ENCODE peak calls at places on chromosomes 2 and 18, in six cellular contexts. One of them, this sample, is unnamed.
A peak's percentile ranks its signal among the peaks of the same experiment; 100 is the strongest.

GRCh38 chr2:137091704-137092103 is 326.4 kb downstream of the THSD7B start:
- DNase-seq in GM12865: no peak
- DNase-seq in heart right ventricle: no peak
- DNase-seq in bronchial epithelial cell: no peak
- DNase-seq in cardiac fibroblast: peak; percentile 43
- DNase-seq in kidney epithelial cell: no peak
- DNase-seq in this sample: no peak

GRCh38 chr18:69736731-69737130 is 210.9 kb downstream of the CD226 start:
- DNase-seq in cardiac fibroblast: no peak
- DNase-seq in GM12865: no peak
- DNase-seq in kidney epithelial cell: no peak
- DNase-seq in heart right ventricle: no peak
- DNase-seq in bronchial epithelial cell: no peak
- DNase-seq in this sample: no peak

GRCh38 chr2:229087843-229088520 is 183.1 kb downstream of the PID1 start:
- DNase-seq in bronchial epithelial cell: peak; percentile 4
- DNase-seq in heart right ventricle: no peak
- DNase-seq in cardiac fibroblast: peak; percentile 32
- DNase-seq in GM12865: no peak
- DNase-seq in kidney epithelial cell: no peak
- DNase-seq in this sample: no peak

GRCh38 chr2:165893556-165893955 is 60.0 kb downstream of the TTC21B start:
- DNase-seq in bronchial epithelial cell: no peak
- DNase-seq in kidney epithelial cell: no peak
- DNase-seq in GM12865: no peak
- DNase-seq in heart right ventricle: no peak
- DNase-seq in cardiac fibroblast: no peak
- DNase-seq in this sample: no peak

GRCh38 chr2:77513191-77513590 is 9.0 kb downstream of the LRRTM4 start:
- DNase-seq in heart right ventricle: no peak
- DNase-seq in bronchial epithelial cell: no peak
- DNase-seq in cardiac fibroblast: no peak
- DNase-seq in GM12865: no peak
- DNase-seq in kidney epithelial cell: no peak
- DNase-seq in this sample: no peak

GRCh38 chr18:48227206-48227605 is 182.0 kb downstream of the ZBTB7C start:
- DNase-seq in kidney epithelial cell: no peak
- DNase-seq in heart right ventricle: no peak
- DNase-seq in cardiac fibroblast: peak; percentile 11
- DNase-seq in bronchial epithelial cell: peak; percentile 73
- DNase-seq in GM12865: no peak
- DNase-seq in this sample: no peak

GRCh38 chr2:38603402-38604265 is 906 bp upstream of the HNRNPLL start:
- DNase-seq in heart right ventricle: peak; percentile 82
- DNase-seq in kidney epithelial cell: no peak
- DNase-seq in GM12865: peak; percentile 92
- DNase-seq in bronchial epithelial cell: peak; percentile 67
- DNase-seq in cardiac fibroblast: peak; percentile 85
- DNase-seq in this sample: peak; percentile 85

GRCh38 chr2:70132244-70133126 is 45.2 kb downstream of the PCBP1 start:
- DNase-seq in kidney epithelial cell: no peak
- DNase-seq in heart right ventricle: peak; percentile 54
- DNase-seq in bronchial epithelial cell: peak; percentile 61
- DNase-seq in cardiac fibroblast: peak; percentile 75
- DNase-seq in GM12865: peak; percentile 90
- DNase-seq in this sample: peak; percentile 77

GRCh38 chr2:120175000-120175581 is 48.1 kb downstream of the TMEM185B start:
- DNase-seq in cardiac fibroblast: peak; percentile 85
- DNase-seq in kidney epithelial cell: peak; percentile 9
- DNase-seq in GM12865: peak; percentile 70
- DNase-seq in heart right ventricle: no peak
- DNase-seq in bronchial epithelial cell: peak; percentile 65
- DNase-seq in this sample: no peak

GRCh38 chr2:176378323-176378722 is 109.1 kb downstream of the MTX2 start:
- DNase-seq in cardiac fibroblast: no peak
- DNase-seq in kidney epithelial cell: no peak
- DNase-seq in heart right ventricle: no peak
- DNase-seq in GM12865: no peak
- DNase-seq in bronchial epithelial cell: no peak
- DNase-seq in this sample: no peak

GRCh38 chr2:55416826-55417568 is 2.7 kb downstream of the CCDC88A start:
- DNase-seq in GM12865: no peak
- DNase-seq in bronchial epithelial cell: no peak
- DNase-seq in cardiac fibroblast: no peak
- DNase-seq in heart right ventricle: no peak
- DNase-seq in kidney epithelial cell: no peak
- DNase-seq in this sample: no peak

GRCh38 chr2:146124741-146125140 is 1604.8 kb upstream of the ZEB2 start:
- DNase-seq in cardiac fibroblast: peak; percentile 61
- DNase-seq in kidney epithelial cell: no peak
- DNase-seq in heart right ventricle: no peak
- DNase-seq in GM12865: no peak
- DNase-seq in bronchial epithelial cell: peak; percentile 76
- DNase-seq in this sample: no peak

GRCh38 chr2:190127651-190128050 is 65.1 kb upstream of the MSTN start:
- DNase-seq in GM12865: no peak
- DNase-seq in bronchial epithelial cell: no peak
- DNase-seq in heart right ventricle: no peak
- DNase-seq in kidney epithelial cell: no peak
- DNase-seq in cardiac fibroblast: no peak
- DNase-seq in this sample: no peak

GRCh38 chr2:53874401-53874950 is 14.7 kb upstream of the GPR75 start:
- DNase-seq in cardiac fibroblast: no peak
- DNase-seq in GM12865: no peak
- DNase-seq in bronchial epithelial cell: no peak
- DNase-seq in kidney epithelial cell: no peak
- DNase-seq in heart right ventricle: no peak
- DNase-seq in this sample: no peak

DNA sequence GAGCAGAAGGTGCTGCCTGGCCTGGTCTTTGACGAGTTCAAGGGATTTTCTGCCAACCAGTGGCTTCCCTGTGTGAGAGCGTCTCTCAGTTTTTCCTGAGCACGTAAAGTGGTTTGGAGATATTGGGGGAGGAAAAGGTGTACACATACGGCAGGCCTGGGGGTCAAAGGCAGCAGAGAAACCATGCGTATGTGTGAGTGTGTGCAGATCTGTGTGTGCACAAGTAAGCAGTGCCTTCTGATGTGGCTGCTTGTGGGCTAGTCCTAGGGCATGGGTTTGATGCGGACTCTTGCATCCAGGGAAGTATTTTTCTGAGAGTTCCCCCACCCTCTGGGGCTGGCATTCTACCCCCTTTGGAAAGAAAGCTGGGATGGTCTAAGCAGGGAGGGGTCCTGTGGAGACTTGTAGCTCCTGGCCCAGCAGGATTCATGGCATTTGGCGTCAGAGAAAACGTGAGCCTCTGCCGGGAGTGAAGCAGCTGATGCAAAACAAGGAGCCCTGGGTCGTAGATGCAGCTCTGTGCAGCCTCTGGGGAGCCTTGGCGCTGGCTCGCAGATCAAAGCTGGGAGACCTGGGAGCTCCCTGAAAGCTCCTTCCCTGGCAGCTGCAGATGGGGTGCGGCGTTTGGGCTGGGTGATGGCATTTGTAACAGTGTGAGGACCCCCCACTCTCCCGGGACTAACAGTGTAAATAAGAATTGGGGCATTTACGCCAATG is 148.2 kb downstream of the KLHL29 start:
- DNase-seq in heart right ventricle: no peak
- DNase-seq in kidney epithelial cell: no peak
- DNase-seq in cardiac fibroblast: no peak
- DNase-seq in GM12865: no peak
- DNase-seq in bronchial epithelial cell: no peak
- DNase-seq in this sample: no peak
- H3K4me3 ChIP-seq in heart right ventricle: no peak overlapping the region
- H3K4me3 ChIP-seq in kidney epithelial cell: no peak overlapping the region
- H3K4me3 ChIP-seq in cardiac fibroblast: no peak overlapping the region
- H3K4me3 ChIP-seq in GM12865: no peak overlapping the region
- H3K4me3 ChIP-seq in bronchial epithelial cell: no peak overlapping the region
- H3K4me3 ChIP-seq in this sample: no peak overlapping the region

GRCh38 chr2:73130790-73131189 is 18.0 kb upstream of the RAB11FIP5 start:
- DNase-seq in heart right ventricle: no peak
- DNase-seq in cardiac fibroblast: no peak
- DNase-seq in bronchial epithelial cell: no peak
- DNase-seq in kidney epithelial cell: no peak
- DNase-seq in GM12865: no peak
- DNase-seq in this sample: no peak

GRCh38 chr2:73133566-73134227 is 20.9 kb upstream of the RAB11FIP5 start:
- DNase-seq in bronchial epithelial cell: no peak
- DNase-seq in cardiac fibroblast: peak; percentile 7
- DNase-seq in kidney epithelial cell: no peak
- DNase-seq in GM12865: no peak
- DNase-seq in heart right ventricle: no peak
- DNase-seq in this sample: no peak

GRCh38 chr2:73134471-73134870 is 21.7 kb upstream of the RAB11FIP5 start:
- DNase-seq in bronchial epithelial cell: no peak
- DNase-seq in cardiac fibroblast: peak; percentile 28
- DNase-seq in kidney epithelial cell: no peak
- DNase-seq in heart right ventricle: no peak
- DNase-seq in GM12865: no peak
- DNase-seq in this sample: no peak

GRCh38 chr2:73131807-73132206 is 19.1 kb upstream of the RAB11FIP5 start:
- DNase-seq in GM12865: no peak
- DNase-seq in heart right ventricle: no peak
- DNase-seq in kidney epithelial cell: no peak
- DNase-seq in bronchial epithelial cell: no peak
- DNase-seq in cardiac fibroblast: no peak
- DNase-seq in this sample: no peak

GRCh38 chr2:73128841-73129535 is 16.2 kb upstream of the RAB11FIP5 start:
- DNase-seq in heart right ventricle: no peak
- DNase-seq in bronchial epithelial cell: no peak
- DNase-seq in GM12865: no peak
- DNase-seq in cardiac fibroblast: no peak
- DNase-seq in kidney epithelial cell: no peak
- DNase-seq in this sample: no peak
- TF ChIP-seq CTCF in heart right ventricle: no peak
- TF ChIP-seq CTCF in bronchial epithelial cell: no peak
- TF ChIP-seq CTCF in GM12865: no peak
- TF ChIP-seq CTCF in cardiac fibroblast: no peak
- TF ChIP-seq CTCF in kidney epithelial cell: no peak
- TF ChIP-seq CTCF in this sample: no peak

DNA sequence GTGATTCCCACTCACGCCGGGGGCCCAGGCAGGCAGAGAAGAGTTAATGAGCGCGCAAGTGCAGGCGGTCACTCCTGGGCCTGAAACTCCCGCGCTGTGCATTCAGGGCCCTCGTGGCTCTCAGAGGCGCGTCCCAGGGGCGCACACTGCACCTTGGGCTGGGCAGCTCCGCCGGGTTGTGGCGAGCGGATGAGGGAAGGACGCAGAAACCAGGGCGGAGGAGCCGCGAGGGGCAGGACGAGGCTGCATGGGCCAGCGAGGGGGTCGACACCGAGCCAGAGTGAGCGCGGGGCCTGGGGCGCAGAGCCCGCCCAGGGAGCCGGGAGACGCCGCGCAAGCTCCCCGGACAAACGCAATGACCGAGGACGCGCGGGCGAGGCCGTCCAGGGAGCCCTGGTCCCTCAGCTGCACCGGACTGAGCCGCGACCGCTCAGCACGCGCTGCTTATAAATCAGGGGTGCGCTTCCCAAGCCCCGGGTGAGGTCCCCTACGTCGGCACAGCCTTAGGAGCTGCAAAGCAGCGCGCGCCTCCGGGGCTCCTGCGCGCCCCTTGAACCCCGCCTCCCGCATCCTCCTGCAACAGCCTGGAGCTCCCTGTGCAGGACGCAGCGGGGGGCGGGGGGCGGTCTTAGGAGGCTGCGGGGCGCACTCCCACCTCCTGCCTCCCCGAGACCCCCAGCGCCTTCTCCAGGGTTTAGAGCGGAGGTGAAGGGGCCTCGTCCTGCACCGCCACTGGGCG is 180.2 kb upstream of the ALKAL2 start:
- DNase-seq in cardiac fibroblast: no peak
- DNase-seq in GM12865: no peak
- DNase-seq in bronchial epithelial cell: no peak
- DNase-seq in kidney epithelial cell: no peak
- DNase-seq in heart right ventricle: no peak
- DNase-seq in this sample: no peak
- H3K4me3 ChIP-seq in cardiac fibroblast: no peak overlapping the region
- H3K4me3 ChIP-seq in GM12865: no peak overlapping the region
- H3K4me3 ChIP-seq in bronchial epithelial cell: no peak overlapping the region
- H3K4me3 ChIP-seq in kidney epithelial cell: peak overlapping the region; percentile 14
- H3K4me3 ChIP-seq in heart right ventricle: no peak overlapping the region
- H3K4me3 ChIP-seq in this sample: no peak overlapping the region

DNA sequence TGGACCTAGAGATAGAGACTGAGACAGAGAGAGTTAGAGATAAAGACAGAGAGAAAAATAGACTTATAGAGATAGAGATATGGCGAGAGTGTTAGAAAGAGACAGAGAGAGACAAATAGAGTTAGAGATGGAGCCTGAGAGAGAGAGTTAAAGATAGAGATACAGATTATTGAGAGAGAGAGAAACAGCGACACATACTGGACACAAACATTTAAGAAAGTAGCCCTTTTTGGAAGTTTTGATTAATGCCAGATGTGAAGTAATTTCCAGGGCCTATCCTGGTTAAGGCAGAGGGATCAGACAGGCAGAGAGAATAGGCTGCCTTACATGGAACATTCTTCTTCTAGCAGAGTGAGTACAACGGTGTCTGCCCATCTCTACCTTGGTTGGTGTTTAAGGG is 311.6 kb upstream of the CDH7 start:
- DNase-seq in cardiac fibroblast: no peak
- DNase-seq in GM12865: no peak
- DNase-seq in bronchial epithelial cell: no peak
- DNase-seq in kidney epithelial cell: no peak
- DNase-seq in heart right ventricle: no peak
- DNase-seq in this sample: no peak
- TF ChIP-seq CTCF in cardiac fibroblast: no peak
- TF ChIP-seq CTCF in GM12865: no peak
- TF ChIP-seq CTCF in bronchial epithelial cell: peak; percentile 3
- TF ChIP-seq CTCF in kidney epithelial cell: peak; percentile 13
- TF ChIP-seq CTCF in heart right ventricle: no peak
- TF ChIP-seq CTCF in this sample: no peak